ENCODE peak calls at places on chromosomes 13 and 19, in ten cellular contexts. One of them, this sample, is unnamed.

GRCh38 chr19:14167013-14167593 is 30.7 kb upstream of the ASF1B start:
- DNase-seq in HL-60: no peak
- DNase-seq in lower leg skin: no peak
- DNase-seq in GM23248: no peak
- DNase-seq in adipocyte: no peak
- DNase-seq in left lung: no peak
- DNase-seq in OCI-LY7: no peak
- DNase-seq in left ventricle myocardium inferior: no peak
- DNase-seq in fibroblast of villous mesenchyme: no peak
- DNase-seq in colonic mucosa: no peak
- DNase-seq in this sample: no peak

GRCh38 chr13:27353166-27353583 is 71.2 kb upstream of the GTF3A start:
- DNase-seq in OCI-LY7: peak
- DNase-seq in adipocyte: no peak
- DNase-seq in fibroblast of villous mesenchyme: peak
- DNase-seq in left ventricle myocardium inferior: no peak
- DNase-seq in lower leg skin: no peak
- DNase-seq in left lung: no peak
- DNase-seq in HL-60: no peak
- DNase-seq in colonic mucosa: no peak
- DNase-seq in GM23248: peak
- DNase-seq in this sample: no peak

GRCh38 chr13:95235199-95235726 is 66.0 kb downstream of the ABCC4 start:
- DNase-seq in left ventricle myocardium inferior: no peak
- DNase-seq in colonic mucosa: no peak
- DNase-seq in fibroblast of villous mesenchyme: no peak
- DNase-seq in OCI-LY7: no peak
- DNase-seq in adipocyte: no peak
- DNase-seq in GM23248: no peak
- DNase-seq in lower leg skin: no peak
- DNase-seq in left lung: peak
- DNase-seq in HL-60: no peak
- DNase-seq in this sample: no peak

GRCh38 chr19:17706750-17707181 is 12.5 kb upstream of the MAP1S start:
- DNase-seq in left lung: no peak
- DNase-seq in HL-60: no peak
- DNase-seq in left ventricle myocardium inferior: no peak
- DNase-seq in fibroblast of villous mesenchyme: peak
- DNase-seq in colonic mucosa: no peak
- DNase-seq in GM23248: peak
- DNase-seq in adipocyte: peak
- DNase-seq in OCI-LY7: no peak
- DNase-seq in lower leg skin: no peak
- DNase-seq in this sample: no peak

GRCh38 chr13:52130641-52131040 is 1.8 kb upstream of the NEK5 start:
- DNase-seq in lower leg skin: no peak
- DNase-seq in HL-60: no peak
- DNase-seq in left ventricle myocardium inferior: no peak
- DNase-seq in OCI-LY7: no peak
- DNase-seq in left lung: no peak
- DNase-seq in fibroblast of villous mesenchyme: no peak
- DNase-seq in GM23248: no peak
- DNase-seq in adipocyte: peak
- DNase-seq in colonic mucosa: no peak
- DNase-seq in this sample: no peak

GRCh38 chr19:4352701-4353121 is 9.3 kb downstream of the MPND start:
- DNase-seq in OCI-LY7: peak
- DNase-seq in left lung: no peak
- DNase-seq in fibroblast of villous mesenchyme: peak
- DNase-seq in GM23248: peak
- DNase-seq in adipocyte: peak
- DNase-seq in HL-60: no peak
- DNase-seq in left ventricle myocardium inferior: no peak
- DNase-seq in colonic mucosa: no peak
- DNase-seq in lower leg skin: peak
- DNase-seq in this sample: no peak

GRCh38 chr13:38602261-38602660 is 84.6 kb upstream of the FREM2 start:
- DNase-seq in GM23248: no peak
- DNase-seq in colonic mucosa: no peak
- DNase-seq in left ventricle myocardium inferior: no peak
- DNase-seq in adipocyte: no peak
- DNase-seq in lower leg skin: no peak
- DNase-seq in OCI-LY7: no peak
- DNase-seq in fibroblast of villous mesenchyme: no peak
- DNase-seq in left lung: no peak
- DNase-seq in HL-60: no peak
- DNase-seq in this sample: no peak

GRCh38 chr19:42203700-42204099 is 13.8 kb downstream of the DEDD2 start:
- DNase-seq in GM23248: no peak
- DNase-seq in HL-60: no peak
- DNase-seq in left ventricle myocardium inferior: no peak
- DNase-seq in lower leg skin: no peak
- DNase-seq in fibroblast of villous mesenchyme: no peak
- DNase-seq in adipocyte: no peak
- DNase-seq in left lung: no peak
- DNase-seq in colonic mucosa: no peak
- DNase-seq in OCI-LY7: no peak
- DNase-seq in this sample: no peak

GRCh38 chr13:106657104-106657503 is 89.2 kb upstream of the ARGLU1 start:
- DNase-seq in OCI-LY7: no peak
- DNase-seq in left ventricle myocardium inferior: no peak
- DNase-seq in adipocyte: no peak
- DNase-seq in colonic mucosa: no peak
- DNase-seq in left lung: no peak
- DNase-seq in HL-60: no peak
- DNase-seq in fibroblast of villous mesenchyme: no peak
- DNase-seq in GM23248: no peak
- DNase-seq in lower leg skin: no peak
- DNase-seq in this sample: no peak

GRCh38 chr19:35254341-35255297 is 5.8 kb downstream of the LSR start:
- DNase-seq in colonic mucosa: peak
- DNase-seq in adipocyte: no peak
- DNase-seq in OCI-LY7: no peak
- DNase-seq in left lung: peak
- DNase-seq in left ventricle myocardium inferior: no peak
- DNase-seq in lower leg skin: peak
- DNase-seq in fibroblast of villous mesenchyme: no peak
- DNase-seq in GM23248: no peak
- DNase-seq in HL-60: no peak
- DNase-seq in this sample: no peak
- H3K4me3 ChIP-seq in colonic mucosa: no peak
- H3K4me3 ChIP-seq in adipocyte: no peak
- H3K4me3 ChIP-seq in OCI-LY7: no peak
- H3K4me3 ChIP-seq in left lung: no peak
- H3K4me3 ChIP-seq in left ventricle myocardium inferior: no peak
- H3K4me3 ChIP-seq in lower leg skin: no peak
- H3K4me3 ChIP-seq in fibroblast of villous mesenchyme: no peak
- H3K4me3 ChIP-seq in GM23248: no peak
- H3K4me3 ChIP-seq in HL-60: no peak
- H3K4me3 ChIP-seq in this sample: no peak

GRCh38 chr19:1361601-1362384 is 21.9 kb upstream of the NDUFS7 start:
- DNase-seq in fibroblast of villous mesenchyme: peak
- DNase-seq in left lung: no peak
- DNase-seq in adipocyte: peak
- DNase-seq in left ventricle myocardium inferior: no peak
- DNase-seq in HL-60: no peak
- DNase-seq in colonic mucosa: no peak
- DNase-seq in lower leg skin: no peak
- DNase-seq in OCI-LY7: no peak
- DNase-seq in GM23248: peak
- DNase-seq in this sample: no peak
- H3K4me3 ChIP-seq in fibroblast of villous mesenchyme: peak
- H3K4me3 ChIP-seq in left lung: no peak
- H3K4me3 ChIP-seq in adipocyte: peak
- H3K4me3 ChIP-seq in left ventricle myocardium inferior: peak
- H3K4me3 ChIP-seq in HL-60: no peak
- H3K4me3 ChIP-seq in colonic mucosa: no peak
- H3K4me3 ChIP-seq in lower leg skin: no peak
- H3K4me3 ChIP-seq in OCI-LY7: no peak
- H3K4me3 ChIP-seq in GM23248: peak
- H3K4me3 ChIP-seq in this sample: peak

GRCh38 chr19:13095393-13095784 is 7.3 kb downstream of the LYL1 start:
- DNase-seq in lower leg skin: no peak
- DNase-seq in left lung: no peak
- DNase-seq in HL-60: no peak
- DNase-seq in fibroblast of villous mesenchyme: no peak
- DNase-seq in left ventricle myocardium inferior: no peak
- DNase-seq in colonic mucosa: no peak
- DNase-seq in GM23248: no peak
- DNase-seq in OCI-LY7: peak
- DNase-seq in adipocyte: no peak
- DNase-seq in this sample: no peak

GRCh38 chr19:13098291-13099072 is 4.2 kb downstream of the LYL1 start:
- DNase-seq in left ventricle myocardium inferior: no peak
- DNase-seq in lower leg skin: no peak
- DNase-seq in colonic mucosa: peak
- DNase-seq in left lung: no peak
- DNase-seq in fibroblast of villous mesenchyme: peak
- DNase-seq in adipocyte: no peak
- DNase-seq in GM23248: peak
- DNase-seq in OCI-LY7: no peak
- DNase-seq in HL-60: peak
- DNase-seq in this sample: no peak

GRCh38 chr19:13097331-13098258 is 5.1 kb downstream of the LYL1 start:
- DNase-seq in OCI-LY7: no peak
- DNase-seq in lower leg skin: no peak
- DNase-seq in colonic mucosa: no peak
- DNase-seq in left lung: no peak
- DNase-seq in adipocyte: no peak
- DNase-seq in left ventricle myocardium inferior: no peak
- DNase-seq in HL-60: peak
- DNase-seq in fibroblast of villous mesenchyme: no peak
- DNase-seq in GM23248: peak
- DNase-seq in this sample: peak

GRCh38 chr19:13095934-13096890 is 6.4 kb downstream of the LYL1 start:
- DNase-seq in adipocyte: no peak
- DNase-seq in lower leg skin: no peak
- DNase-seq in left ventricle myocardium inferior: no peak
- DNase-seq in left lung: no peak
- DNase-seq in OCI-LY7: peak
- DNase-seq in fibroblast of villous mesenchyme: no peak
- DNase-seq in HL-60: no peak
- DNase-seq in colonic mucosa: no peak
- DNase-seq in GM23248: no peak
- DNase-seq in this sample: no peak

GRCh38 chr19:13096968-13097330 is 5.7 kb downstream of the LYL1 start:
- DNase-seq in HL-60: no peak
- DNase-seq in colonic mucosa: no peak
- DNase-seq in left lung: no peak
- DNase-seq in adipocyte: no peak
- DNase-seq in fibroblast of villous mesenchyme: no peak
- DNase-seq in GM23248: no peak
- DNase-seq in lower leg skin: no peak
- DNase-seq in left ventricle myocardium inferior: no peak
- DNase-seq in OCI-LY7: no peak
- DNase-seq in this sample: no peak
- H3K4me3 ChIP-seq in HL-60: no peak
- H3K4me3 ChIP-seq in colonic mucosa: no peak
- H3K4me3 ChIP-seq in left lung: no peak
- H3K4me3 ChIP-seq in adipocyte: no peak
- H3K4me3 ChIP-seq in fibroblast of villous mesenchyme: no peak
- H3K4me3 ChIP-seq in GM23248: no peak
- H3K4me3 ChIP-seq in lower leg skin: no peak
- H3K4me3 ChIP-seq in left ventricle myocardium inferior: peak
- H3K4me3 ChIP-seq in OCI-LY7: no peak
- H3K4me3 ChIP-seq in this sample: peak

DNA sequence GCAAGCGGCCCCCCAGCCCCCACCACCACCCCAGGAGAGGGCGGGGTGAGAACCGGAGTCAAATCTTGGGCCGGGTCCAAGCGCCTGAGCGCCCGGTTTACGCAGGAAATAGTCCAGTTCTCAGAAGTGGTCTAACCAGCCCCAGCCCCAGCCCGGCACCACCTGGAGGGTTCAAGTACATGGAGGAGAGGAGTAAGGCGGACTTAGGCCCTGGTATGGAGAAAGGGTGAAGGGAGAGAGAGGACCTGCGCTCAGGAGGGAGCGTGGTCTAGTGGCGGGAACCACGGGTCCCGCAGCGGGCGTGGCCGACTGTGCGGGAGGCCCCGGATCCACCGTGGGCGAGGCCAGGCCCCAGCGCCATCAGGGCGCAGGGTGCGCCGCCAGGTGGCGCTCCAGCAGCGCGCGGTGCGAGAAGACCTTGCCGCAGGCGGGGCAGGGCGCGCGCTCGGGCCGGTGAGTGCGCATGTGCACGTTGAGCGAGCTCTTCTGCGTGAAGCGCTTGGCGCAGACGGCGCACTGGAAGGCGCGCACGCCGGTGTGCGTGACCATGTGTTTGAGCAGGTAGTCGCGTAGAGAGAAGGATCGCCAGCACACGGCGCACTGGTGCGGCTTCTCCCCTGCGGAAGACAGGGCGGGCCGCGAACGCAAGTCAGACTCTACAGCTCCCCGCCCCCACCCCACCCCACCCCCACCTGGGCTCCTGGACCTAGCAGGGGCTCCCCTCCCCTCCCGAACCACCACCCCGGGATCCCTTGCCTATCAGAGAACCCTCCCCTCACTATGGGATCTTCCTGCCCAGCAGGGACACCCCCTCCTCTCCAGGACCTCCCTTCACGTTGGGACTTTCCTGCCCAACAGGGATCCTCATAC is 2.1 kb upstream of the SLC27A5 start:
- DNase-seq in left ventricle myocardium inferior: peak
- DNase-seq in left lung: peak
- DNase-seq in OCI-LY7: peak
- DNase-seq in adipocyte: peak
- DNase-seq in GM23248: peak
- DNase-seq in lower leg skin: peak
- DNase-seq in fibroblast of villous mesenchyme: peak
- DNase-seq in colonic mucosa: peak
- DNase-seq in HL-60: peak
- DNase-seq in this sample: peak
- H3K4me3 ChIP-seq in left ventricle myocardium inferior: peak
- H3K4me3 ChIP-seq in left lung: peak
- H3K4me3 ChIP-seq in OCI-LY7: no peak
- H3K4me3 ChIP-seq in adipocyte: peak
- H3K4me3 ChIP-seq in GM23248: no peak
- H3K4me3 ChIP-seq in lower leg skin: no peak
- H3K4me3 ChIP-seq in fibroblast of villous mesenchyme: peak
- H3K4me3 ChIP-seq in colonic mucosa: peak
- H3K4me3 ChIP-seq in HL-60: peak
- H3K4me3 ChIP-seq in this sample: peak

This sample was measured in heart left ventricle.